ENCODE peak calls at places on chromosomes 7 and 10, in seven cellular contexts. R is HCT116, Z is A549, D is HepG2, L is K562, C is GM12878, T is H1. Y is an unnamed sample.

GRCh38 chr10:67612577-67613537 is 83.1 kb downstream of the CTNNA3 start:
- DNase-seq in R (no peak), Z (no peak), D (no peak), L (no peak), C (peak; percentile 59), T (no peak), Y (peak; percentile 73)

GRCh38 chr10:93462371-93462770 is 19.8 kb downstream of the MYOF start:
- DNase-seq in R (no peak), Z (no peak), D (no peak), L (no peak), C (no peak), T (no peak), Y (no peak)

GRCh38 chr7:112097524-112097923 is 108.7 kb downstream of the DOCK4 start:
- DNase-seq in R (no peak), Z (no peak), D (no peak), L (no peak), C (no peak), T (no peak), Y (no peak)

GRCh38 chr10:15744217-15744865 is 24.6 kb upstream of the ITGA8 start:
- DNase-seq in R (peak; percentile 66), Z (peak; percentile 47), D (peak; percentile 64), L (peak; percentile 67), C (no peak), T (peak; percentile 73), Y (peak; percentile 56)

GRCh38 chr7:151011097-151011409 is 13.2 kb downstream of the ATG9B start:
- DNase-seq in R (no peak), Z (no peak), D (no peak), L (no peak), C (no peak), T (no peak), Y (no peak)

GRCh38 chr10:26430641-26431163 is 7.4 kb upstream of the APBB1IP start:
- DNase-seq in R (no peak), Z (no peak), D (no peak), L (no peak), C (peak; percentile 91), T (no peak), Y (no peak)

GRCh38 chr7:139572704-139573395 is 49.4 kb downstream of the CLEC2L start:
- DNase-seq in R (no peak), Z (no peak), D (no peak), L (no peak), C (no peak), T (no peak), Y (no peak)

GRCh38 chr10:114420811-114421485 is 16.6 kb upstream of the AFAP1L2 start:
- DNase-seq in R (no peak), Z (no peak), D (no peak), L (no peak), C (no peak), T (no peak), Y (no peak)

GRCh38 chr7:98107313-98107691 is 640 bp downstream of the LMTK2 start:
- DNase-seq in R (no peak), Z (no peak), D (no peak), L (peak; percentile 60), C (no peak), T (no peak), Y (no peak)

GRCh38 chr10:110568055-110568735 is 700 bp downstream of the SMC3 start:
- DNase-seq in R (no peak), Z (no peak), D (peak; percentile 21), L (peak; percentile 67), C (no peak), T (no peak), Y (no peak)

GRCh38 chr7:55130554-55131198 is 111.9 kb downstream of the EGFR start:
- DNase-seq in R (no peak), Z (no peak), D (no peak), L (no peak), C (no peak), T (no peak), Y (peak; percentile 97)

GRCh38 chr10:55631071-55631654 is 729.9 kb downstream of the ZWINT start:
- DNase-seq in R (no peak), Z (peak; percentile 38), D (no peak), L (peak; percentile 10), C (no peak), T (peak; percentile 89), Y (no peak)

GRCh38 chr7:124603066-124603465 is 162.5 kb downstream of the GPR37 start:
- DNase-seq in R (no peak), Z (no peak), D (no peak), L (no peak), C (no peak), T (no peak), Y (peak; percentile 47)

GRCh38 chr10:114518401-114519305 is 114.4 kb upstream of the AFAP1L2 start:
- DNase-seq in R (no peak), Z (peak; percentile 65), D (peak; percentile 66), L (no peak), C (no peak), T (no peak), Y (peak; percentile 52)

GRCh38 chr7:144835166-144835611 is 664 bp downstream of the TPK1 start:
- DNase-seq in R (no peak), Z (peak; percentile 20), D (peak; percentile 1), L (peak; percentile 43), C (peak; percentile 21), T (no peak), Y (peak; percentile 13)

GRCh38 chr10:118621304-118621942 is 26.0 kb upstream of the PRLHR start:
- DNase-seq in R (no peak), Z (no peak), D (no peak), L (no peak), C (no peak), T (no peak), Y (no peak)

GRCh38 chr7:45892407-45893035 is 4.2 kb downstream of the IGFBP1 start:
- DNase-seq in R (no peak), Z (no peak), D (peak; percentile 18), L (no peak), C (no peak), T (no peak), Y (no peak)

GRCh38 chr10:23505797-23506465 is 67.1 kb downstream of the OTUD1 start:
- DNase-seq in R (no peak), Z (no peak), D (no peak), L (no peak), C (no peak), T (no peak), Y (no peak)

GRCh38 chr7:25949672-25950487 is 202.1 kb upstream of the NFE2L3 start:
- DNase-seq in R (no peak), Z (no peak), D (peak; percentile 23), L (peak; percentile 32), C (no peak), T (peak; percentile 63), Y (no peak)

GRCh38 chr7:26305048-26305868 is 13.6 kb downstream of the SNX10 start:
- DNase-seq in R (no peak), Z (no peak), D (peak; percentile 83), L (no peak), C (no peak), T (no peak), Y (no peak)

GRCh38 chr7:18212788-18213187 is 185.1 kb upstream of the PRPS1L1 start:
- DNase-seq in R (no peak), Z (no peak), D (no peak), L (no peak), C (no peak), T (no peak), Y (peak; percentile 30)

GRCh38 chr10:10794776-10795175 is 222.9 kb upstream of the CELF2 start:
- DNase-seq in R (no peak), Z (no peak), D (no peak), L (no peak), C (no peak), T (no peak), Y (peak; percentile 83)

GRCh38 chr10:100745882-100746412 is 565 bp downstream of the PAX2 start:
- DNase-seq in R (no peak), Z (no peak), D (no peak), L (peak; percentile 17), C (no peak), T (peak; percentile 82), Y (no peak)

GRCh38 chr7:107661081-107661864 is 645 bp downstream of the SLC26A4 start:
- DNase-seq in R (no peak), Z (no peak), D (peak; percentile 37), L (no peak), C (no peak), T (peak; percentile 76), Y (peak; percentile 45)

GRCh38 chr7:2785071-2785500 is 59.0 kb downstream of the GNA12 start:
- DNase-seq in R (no peak), Z (no peak), D (no peak), L (no peak), C (peak; percentile 40), T (no peak), Y (peak; percentile 63)
- TF ChIP-seq CEBPB in R (no peak), Z (no peak), D (no peak), L (no peak), C (no peak), T (no peak), Y (no peak)

GRCh38 chr10:51006686-51007085 is 67.6 kb upstream of the PRKG1 start:
- DNase-seq in R (no peak), Z (no peak), D (no peak), L (no peak), C (no peak), T (no peak), Y (no peak)

GRCh38 chr10:51007781-51008180 is 66.5 kb upstream of the PRKG1 start:
- DNase-seq in R (no peak), Z (no peak), D (no peak), L (no peak), C (no peak), T (no peak), Y (peak; percentile 75)

GRCh38 chr10:51005551-51005950 is 68.7 kb upstream of the PRKG1 start:
- DNase-seq in R (no peak), Z (no peak), D (no peak), L (no peak), C (no peak), T (no peak), Y (no peak)

GRCh38 chr10:51014680-51015425 is 59.4 kb upstream of the PRKG1 start:
- DNase-seq in R (no peak), Z (no peak), D (no peak), L (no peak), C (no peak), T (no peak), Y (peak; percentile 61)

GRCh38 chr10:51010977-51011376 is 63.3 kb upstream of the PRKG1 start:
- DNase-seq in R (peak; percentile 31), Z (peak; percentile 38), D (peak; percentile 27), L (peak; percentile 58), C (peak; percentile 8), T (no peak), Y (peak; percentile 54)
- TF ChIP-seq CEBPB in R (no peak), Z (no peak), D (no peak), L (no peak), C (no peak), T (no peak), Y (no peak)

DNA sequence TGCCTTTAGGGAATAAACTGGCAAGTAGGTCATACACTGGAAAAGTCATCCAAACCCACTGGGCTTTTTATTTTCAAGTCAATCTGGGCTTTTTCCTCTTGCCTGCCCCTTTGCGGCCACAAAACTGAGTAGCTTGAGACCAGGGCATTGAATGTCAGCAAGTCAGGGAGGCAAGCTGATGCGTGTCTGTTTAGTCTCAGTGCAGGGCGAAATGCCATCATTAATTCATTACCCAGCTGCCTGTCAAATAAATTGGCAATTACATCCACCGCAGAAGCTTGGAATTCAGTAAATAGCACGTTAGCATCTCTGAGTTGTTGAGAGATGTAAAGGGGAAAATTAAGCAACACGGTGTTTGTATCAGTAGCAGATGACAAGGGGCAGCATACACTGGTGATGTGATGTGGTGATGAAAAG is 535.8 kb downstream of the AUTS2 start:
- DNase-seq in R (no peak), Z (no peak), D (no peak), L (no peak), C (no peak), T (no peak), Y (no peak)
- TF ChIP-seq CEBPB in R (no peak), Z (no peak), D (no peak), L (no peak), C (no peak), T (no peak), Y (no peak)

GRCh38 chr7:42214063-42214679 is 22.8 kb downstream of the GLI3 start:
- DNase-seq in R (no peak), Z (no peak), D (no peak), L (no peak), C (no peak), T (no peak), Y (no peak)
- TF ChIP-seq CEBPB in R (no peak), Z (no peak), D (no peak), L (no peak), C (no peak), T (no peak), Y (no peak)